ENCODE peak calls at places on chromosomes 13 and 19, in nine cellular contexts. One of them, this sample, is unnamed.

GRCh38 chr19:36573948-36574726 is 1.0 kb upstream of the ZNF529 start:
- DNase-seq in ovary: no peak
- DNase-seq in GM12892: no peak
- DNase-seq in AG08395: no peak
- DNase-seq in CD4-positive, CD25-positive, alpha-beta regulatory T cell: no peak
- DNase-seq in DMS79 treated with DMSO at 0.1 percent for 48 hours: no peak
- DNase-seq in germinal center: no peak
- DNase-seq in stimulated activated CD4-positive, alpha-beta T cell treated with anti-CD3 and anti-CD28 coated beads, Interleukin-15, amount 100 ng/mL, for 24 hours: no peak
- DNase-seq in head of caudate nucleus: no peak
- DNase-seq in this sample: no peak

GRCh38 chr19:31015778-31016177 is 333.5 kb downstream of the TSHZ3 start:
- DNase-seq in ovary: no peak
- DNase-seq in GM12892: no peak
- DNase-seq in AG08395: no peak
- DNase-seq in CD4-positive, CD25-positive, alpha-beta regulatory T cell: no peak
- DNase-seq in DMS79 treated with DMSO at 0.1 percent for 48 hours: no peak
- DNase-seq in germinal center: no peak
- DNase-seq in stimulated activated CD4-positive, alpha-beta T cell treated with anti-CD3 and anti-CD28 coated beads, Interleukin-15, amount 100 ng/mL, for 24 hours: no peak
- DNase-seq in head of caudate nucleus: no peak
- DNase-seq in this sample: no peak

GRCh38 chr13:79716191-79716590 is 235.2 kb downstream of the NDFIP2 start:
- DNase-seq in ovary: no peak
- DNase-seq in GM12892: no peak
- DNase-seq in AG08395: no peak
- DNase-seq in CD4-positive, CD25-positive, alpha-beta regulatory T cell: no peak
- DNase-seq in DMS79 treated with DMSO at 0.1 percent for 48 hours: no peak
- DNase-seq in germinal center: no peak
- DNase-seq in stimulated activated CD4-positive, alpha-beta T cell treated with anti-CD3 and anti-CD28 coated beads, Interleukin-15, amount 100 ng/mL, for 24 hours: no peak
- DNase-seq in head of caudate nucleus: no peak
- DNase-seq in this sample: no peak

GRCh38 chr13:79519252-79519651 is 38.3 kb downstream of the NDFIP2 start:
- DNase-seq in ovary: no peak
- DNase-seq in GM12892: no peak
- DNase-seq in AG08395: peak
- DNase-seq in CD4-positive, CD25-positive, alpha-beta regulatory T cell: no peak
- DNase-seq in DMS79 treated with DMSO at 0.1 percent for 48 hours: no peak
- DNase-seq in germinal center: no peak
- DNase-seq in stimulated activated CD4-positive, alpha-beta T cell treated with anti-CD3 and anti-CD28 coated beads, Interleukin-15, amount 100 ng/mL, for 24 hours: no peak
- DNase-seq in head of caudate nucleus: no peak
- DNase-seq in this sample: no peak

GRCh38 chr19:50477751-50478515 is 1.3 kb upstream of the GARIN5A start:
- DNase-seq in ovary: no peak
- DNase-seq in GM12892: no peak
- DNase-seq in AG08395: no peak
- DNase-seq in CD4-positive, CD25-positive, alpha-beta regulatory T cell: no peak
- DNase-seq in DMS79 treated with DMSO at 0.1 percent for 48 hours: no peak
- DNase-seq in germinal center: no peak
- DNase-seq in stimulated activated CD4-positive, alpha-beta T cell treated with anti-CD3 and anti-CD28 coated beads, Interleukin-15, amount 100 ng/mL, for 24 hours: no peak
- DNase-seq in head of caudate nucleus: no peak
- DNase-seq in this sample: no peak

GRCh38 chr13:110911880-110912279 is 3.0 kb downstream of the ANKRD10 start:
- DNase-seq in ovary: no peak
- DNase-seq in GM12892: no peak
- DNase-seq in AG08395: no peak
- DNase-seq in CD4-positive, CD25-positive, alpha-beta regulatory T cell: no peak
- DNase-seq in DMS79 treated with DMSO at 0.1 percent for 48 hours: peak
- DNase-seq in germinal center: no peak
- DNase-seq in stimulated activated CD4-positive, alpha-beta T cell treated with anti-CD3 and anti-CD28 coated beads, Interleukin-15, amount 100 ng/mL, for 24 hours: no peak
- DNase-seq in head of caudate nucleus: no peak
- DNase-seq in this sample: no peak

GRCh38 chr13:43441916-43442315 is 344.9 kb downstream of the ENOX1 start:
- DNase-seq in ovary: no peak
- DNase-seq in GM12892: no peak
- DNase-seq in AG08395: no peak
- DNase-seq in CD4-positive, CD25-positive, alpha-beta regulatory T cell: no peak
- DNase-seq in DMS79 treated with DMSO at 0.1 percent for 48 hours: peak
- DNase-seq in germinal center: no peak
- DNase-seq in stimulated activated CD4-positive, alpha-beta T cell treated with anti-CD3 and anti-CD28 coated beads, Interleukin-15, amount 100 ng/mL, for 24 hours: no peak
- DNase-seq in head of caudate nucleus: no peak
- DNase-seq in this sample: no peak

GRCh38 chr19:1408300-1409203 is 1.2 kb downstream of the DAZAP1 start:
- DNase-seq in ovary: peak
- DNase-seq in GM12892: peak
- DNase-seq in AG08395: peak
- DNase-seq in CD4-positive, CD25-positive, alpha-beta regulatory T cell: peak
- DNase-seq in DMS79 treated with DMSO at 0.1 percent for 48 hours: peak
- DNase-seq in germinal center: peak
- DNase-seq in stimulated activated CD4-positive, alpha-beta T cell treated with anti-CD3 and anti-CD28 coated beads, Interleukin-15, amount 100 ng/mL, for 24 hours: peak
- DNase-seq in head of caudate nucleus: no peak
- DNase-seq in this sample: peak

GRCh38 chr13:42066542-42066941 is 18.1 kb downstream of the DGKH start:
- DNase-seq in ovary: no peak
- DNase-seq in GM12892: no peak
- DNase-seq in AG08395: peak
- DNase-seq in CD4-positive, CD25-positive, alpha-beta regulatory T cell: no peak
- DNase-seq in DMS79 treated with DMSO at 0.1 percent for 48 hours: no peak
- DNase-seq in germinal center: no peak
- DNase-seq in stimulated activated CD4-positive, alpha-beta T cell treated with anti-CD3 and anti-CD28 coated beads, Interleukin-15, amount 100 ng/mL, for 24 hours: no peak
- DNase-seq in head of caudate nucleus: no peak
- DNase-seq in this sample: no peak

GRCh38 chr13:110416131-110416584 is 109.1 kb downstream of the COL4A2 start:
- DNase-seq in ovary: no peak
- DNase-seq in GM12892: no peak
- DNase-seq in AG08395: no peak
- DNase-seq in CD4-positive, CD25-positive, alpha-beta regulatory T cell: no peak
- DNase-seq in DMS79 treated with DMSO at 0.1 percent for 48 hours: no peak
- DNase-seq in germinal center: no peak
- DNase-seq in stimulated activated CD4-positive, alpha-beta T cell treated with anti-CD3 and anti-CD28 coated beads, Interleukin-15, amount 100 ng/mL, for 24 hours: no peak
- DNase-seq in head of caudate nucleus: no peak
- DNase-seq in this sample: no peak

GRCh38 chr19:6744381-6745288 is 5.2 kb downstream of the TRIP10 start:
- DNase-seq in ovary: peak
- DNase-seq in GM12892: no peak
- DNase-seq in AG08395: peak
- DNase-seq in CD4-positive, CD25-positive, alpha-beta regulatory T cell: no peak
- DNase-seq in DMS79 treated with DMSO at 0.1 percent for 48 hours: peak
- DNase-seq in germinal center: no peak
- DNase-seq in stimulated activated CD4-positive, alpha-beta T cell treated with anti-CD3 and anti-CD28 coated beads, Interleukin-15, amount 100 ng/mL, for 24 hours: no peak
- DNase-seq in head of caudate nucleus: peak
- DNase-seq in this sample: no peak

GRCh38 chr13:19581675-19582074 is 20.3 kb upstream of the TPTE2 start:
- DNase-seq in ovary: no peak
- DNase-seq in GM12892: no peak
- DNase-seq in AG08395: no peak
- DNase-seq in CD4-positive, CD25-positive, alpha-beta regulatory T cell: no peak
- DNase-seq in DMS79 treated with DMSO at 0.1 percent for 48 hours: no peak
- DNase-seq in germinal center: no peak
- DNase-seq in stimulated activated CD4-positive, alpha-beta T cell treated with anti-CD3 and anti-CD28 coated beads, Interleukin-15, amount 100 ng/mL, for 24 hours: no peak
- DNase-seq in head of caudate nucleus: no peak
- DNase-seq in this sample: no peak

GRCh38 chr13:75480691-75481175 is 1.2 kb downstream of the TBC1D4 start:
- DNase-seq in ovary: peak
- DNase-seq in GM12892: no peak
- DNase-seq in AG08395: peak
- DNase-seq in CD4-positive, CD25-positive, alpha-beta regulatory T cell: no peak
- DNase-seq in DMS79 treated with DMSO at 0.1 percent for 48 hours: no peak
- DNase-seq in germinal center: peak
- DNase-seq in stimulated activated CD4-positive, alpha-beta T cell treated with anti-CD3 and anti-CD28 coated beads, Interleukin-15, amount 100 ng/mL, for 24 hours: peak
- DNase-seq in head of caudate nucleus: peak
- DNase-seq in this sample: peak

GRCh38 chr19:39445258-39446071 is at the start of gene SUPT5H:
- DNase-seq in ovary: peak
- DNase-seq in GM12892: peak
- DNase-seq in AG08395: peak
- DNase-seq in CD4-positive, CD25-positive, alpha-beta regulatory T cell: peak
- DNase-seq in DMS79 treated with DMSO at 0.1 percent for 48 hours: peak
- DNase-seq in germinal center: peak
- DNase-seq in stimulated activated CD4-positive, alpha-beta T cell treated with anti-CD3 and anti-CD28 coated beads, Interleukin-15, amount 100 ng/mL, for 24 hours: peak
- DNase-seq in head of caudate nucleus: peak
- DNase-seq in this sample: peak

GRCh38 chr13:91141619-91142061 is 205.8 kb upstream of the MIR17HG start:
- DNase-seq in ovary: no peak
- DNase-seq in GM12892: no peak
- DNase-seq in AG08395: no peak
- DNase-seq in CD4-positive, CD25-positive, alpha-beta regulatory T cell: no peak
- DNase-seq in DMS79 treated with DMSO at 0.1 percent for 48 hours: no peak
- DNase-seq in germinal center: no peak
- DNase-seq in stimulated activated CD4-positive, alpha-beta T cell treated with anti-CD3 and anti-CD28 coated beads, Interleukin-15, amount 100 ng/mL, for 24 hours: no peak
- DNase-seq in head of caudate nucleus: no peak
- DNase-seq in this sample: no peak

GRCh38 chr19:4682417-4683200 is 12.5 kb upstream of the MYDGF start:
- DNase-seq in ovary: no peak
- DNase-seq in GM12892: no peak
- DNase-seq in AG08395: no peak
- DNase-seq in CD4-positive, CD25-positive, alpha-beta regulatory T cell: no peak
- DNase-seq in DMS79 treated with DMSO at 0.1 percent for 48 hours: no peak
- DNase-seq in germinal center: no peak
- DNase-seq in stimulated activated CD4-positive, alpha-beta T cell treated with anti-CD3 and anti-CD28 coated beads, Interleukin-15, amount 100 ng/mL, for 24 hours: no peak
- DNase-seq in head of caudate nucleus: no peak
- DNase-seq in this sample: no peak

GRCh38 chr19:16293133-16294085 is 31.2 kb upstream of the KLF2 start:
- DNase-seq in ovary: peak
- DNase-seq in GM12892: no peak
- DNase-seq in AG08395: peak
- DNase-seq in CD4-positive, CD25-positive, alpha-beta regulatory T cell: no peak
- DNase-seq in DMS79 treated with DMSO at 0.1 percent for 48 hours: peak
- DNase-seq in germinal center: no peak
- DNase-seq in stimulated activated CD4-positive, alpha-beta T cell treated with anti-CD3 and anti-CD28 coated beads, Interleukin-15, amount 100 ng/mL, for 24 hours: no peak
- DNase-seq in head of caudate nucleus: no peak
- DNase-seq in this sample: no peak

GRCh38 chr13:25300861-25301346 is 521 bp upstream of the NUP58 start:
- DNase-seq in ovary: peak
- DNase-seq in GM12892: peak
- DNase-seq in AG08395: no peak
- DNase-seq in CD4-positive, CD25-positive, alpha-beta regulatory T cell: no peak
- DNase-seq in DMS79 treated with DMSO at 0.1 percent for 48 hours: no peak
- DNase-seq in germinal center: peak
- DNase-seq in stimulated activated CD4-positive, alpha-beta T cell treated with anti-CD3 and anti-CD28 coated beads, Interleukin-15, amount 100 ng/mL, for 24 hours: peak
- DNase-seq in head of caudate nucleus: peak
- DNase-seq in this sample: no peak

GRCh38 chr13:108895220-108895704 is 265.9 kb downstream of the MYO16 start:
- DNase-seq in ovary: no peak
- DNase-seq in GM12892: no peak
- DNase-seq in AG08395: peak
- DNase-seq in CD4-positive, CD25-positive, alpha-beta regulatory T cell: no peak
- DNase-seq in DMS79 treated with DMSO at 0.1 percent for 48 hours: peak
- DNase-seq in germinal center: no peak
- DNase-seq in stimulated activated CD4-positive, alpha-beta T cell treated with anti-CD3 and anti-CD28 coated beads, Interleukin-15, amount 100 ng/mL, for 24 hours: no peak
- DNase-seq in head of caudate nucleus: no peak
- DNase-seq in this sample: peak

GRCh38 chr19:1942934-1943555 is 2.1 kb downstream of the CSNK1G2 start:
- DNase-seq in ovary: peak
- DNase-seq in GM12892: no peak
- DNase-seq in AG08395: no peak
- DNase-seq in CD4-positive, CD25-positive, alpha-beta regulatory T cell: no peak
- DNase-seq in DMS79 treated with DMSO at 0.1 percent for 48 hours: peak
- DNase-seq in germinal center: peak
- DNase-seq in stimulated activated CD4-positive, alpha-beta T cell treated with anti-CD3 and anti-CD28 coated beads, Interleukin-15, amount 100 ng/mL, for 24 hours: no peak
- DNase-seq in head of caudate nucleus: no peak
- DNase-seq in this sample: no peak

GRCh38 chr19:39385629-39386411 is 5.1 kb downstream of the PAF1 start:
- DNase-seq in ovary: no peak
- DNase-seq in GM12892: no peak
- DNase-seq in AG08395: no peak
- DNase-seq in CD4-positive, CD25-positive, alpha-beta regulatory T cell: no peak
- DNase-seq in DMS79 treated with DMSO at 0.1 percent for 48 hours: no peak
- DNase-seq in germinal center: no peak
- DNase-seq in stimulated activated CD4-positive, alpha-beta T cell treated with anti-CD3 and anti-CD28 coated beads, Interleukin-15, amount 100 ng/mL, for 24 hours: no peak
- DNase-seq in head of caudate nucleus: no peak
- DNase-seq in this sample: no peak

GRCh38 chr13:36275190-36276002 is 22.2 kb downstream of the CCDC169 start:
- DNase-seq in ovary: no peak
- DNase-seq in GM12892: no peak
- DNase-seq in AG08395: peak
- DNase-seq in CD4-positive, CD25-positive, alpha-beta regulatory T cell: no peak
- DNase-seq in DMS79 treated with DMSO at 0.1 percent for 48 hours: peak
- DNase-seq in germinal center: no peak
- DNase-seq in stimulated activated CD4-positive, alpha-beta T cell treated with anti-CD3 and anti-CD28 coated beads, Interleukin-15, amount 100 ng/mL, for 24 hours: peak
- DNase-seq in head of caudate nucleus: no peak
- DNase-seq in this sample: no peak

GRCh38 chr13:93522486-93522885 is 295.9 kb downstream of the GPC6 start:
- DNase-seq in ovary: no peak
- DNase-seq in GM12892: no peak
- DNase-seq in AG08395: peak
- DNase-seq in CD4-positive, CD25-positive, alpha-beta regulatory T cell: no peak
- DNase-seq in DMS79 treated with DMSO at 0.1 percent for 48 hours: no peak
- DNase-seq in germinal center: no peak
- DNase-seq in stimulated activated CD4-positive, alpha-beta T cell treated with anti-CD3 and anti-CD28 coated beads, Interleukin-15, amount 100 ng/mL, for 24 hours: no peak
- DNase-seq in head of caudate nucleus: no peak
- DNase-seq in this sample: no peak

GRCh38 chr13:49302222-49302621 is 54.5 kb downstream of the CDADC1 start:
- DNase-seq in ovary: no peak
- DNase-seq in GM12892: no peak
- DNase-seq in AG08395: no peak
- DNase-seq in CD4-positive, CD25-positive, alpha-beta regulatory T cell: no peak
- DNase-seq in DMS79 treated with DMSO at 0.1 percent for 48 hours: no peak
- DNase-seq in germinal center: no peak
- DNase-seq in stimulated activated CD4-positive, alpha-beta T cell treated with anti-CD3 and anti-CD28 coated beads, Interleukin-15, amount 100 ng/mL, for 24 hours: no peak
- DNase-seq in head of caudate nucleus: no peak
- DNase-seq in this sample: no peak

GRCh38 chr19:38395381-38396127 is 7.1 kb downstream of the SPRED3 start:
- DNase-seq in ovary: no peak
- DNase-seq in GM12892: peak
- DNase-seq in AG08395: no peak
- DNase-seq in CD4-positive, CD25-positive, alpha-beta regulatory T cell: no peak
- DNase-seq in DMS79 treated with DMSO at 0.1 percent for 48 hours: no peak
- DNase-seq in germinal center: peak
- DNase-seq in stimulated activated CD4-positive, alpha-beta T cell treated with anti-CD3 and anti-CD28 coated beads, Interleukin-15, amount 100 ng/mL, for 24 hours: peak
- DNase-seq in head of caudate nucleus: no peak
- DNase-seq in this sample: peak

GRCh38 chr13:41707192-41707858 is 250.0 kb downstream of the RGCC start:
- DNase-seq in ovary: no peak
- DNase-seq in GM12892: no peak
- DNase-seq in AG08395: peak
- DNase-seq in CD4-positive, CD25-positive, alpha-beta regulatory T cell: no peak
- DNase-seq in DMS79 treated with DMSO at 0.1 percent for 48 hours: no peak
- DNase-seq in germinal center: no peak
- DNase-seq in stimulated activated CD4-positive, alpha-beta T cell treated with anti-CD3 and anti-CD28 coated beads, Interleukin-15, amount 100 ng/mL, for 24 hours: no peak
- DNase-seq in head of caudate nucleus: no peak
- DNase-seq in this sample: no peak